ENCODE peak calls at places on chromosomes 13 and 19, in seven cellular contexts. One of them, this sample, is unnamed.

GRCh38 chr19:49433240-49433901 is 8.0 kb downstream of the SLC17A7 start:
- DNase-seq in K562: no peak
- DNase-seq in HepG2: no peak
- DNase-seq in HCT116: no peak
- DNase-seq in GM12878: no peak
- DNase-seq in WTC11: no peak
- DNase-seq in H1: no peak
- DNase-seq in this sample: no peak

GRCh38 chr13:113122571-113123225 is at the start of gene F10:
- DNase-seq in H1: no peak
- DNase-seq in GM12878: no peak
- DNase-seq in WTC11: peak; percentile 54
- DNase-seq in K562: peak; percentile 67
- DNase-seq in HepG2: peak; percentile 95
- DNase-seq in HCT116: peak; percentile 50
- DNase-seq in this sample: no peak

GRCh38 chr13:32783067-32783466 is 196.8 kb downstream of the PDS5B start:
- DNase-seq in HepG2: no peak
- DNase-seq in K562: no peak
- DNase-seq in H1: no peak
- DNase-seq in WTC11: no peak
- DNase-seq in GM12878: no peak
- DNase-seq in HCT116: no peak
- DNase-seq in this sample: no peak

GRCh38 chr19:53177986-53178385 is 15.2 kb downstream of the ZNF665 start:
- DNase-seq in H1: no peak
- DNase-seq in GM12878: no peak
- DNase-seq in HCT116: no peak
- DNase-seq in K562: no peak
- DNase-seq in HepG2: no peak
- DNase-seq in WTC11: no peak
- DNase-seq in this sample: no peak

GRCh38 chr19:51639916-51640315 is 6.7 kb downstream of the SIGLEC14 start:
- DNase-seq in H1: no peak
- DNase-seq in GM12878: no peak
- DNase-seq in HCT116: no peak
- DNase-seq in WTC11: no peak
- DNase-seq in K562: no peak
- DNase-seq in HepG2: no peak
- DNase-seq in this sample: no peak

GRCh38 chr13:40477623-40478608 is 188.5 kb downstream of the FOXO1 start:
- DNase-seq in HepG2: peak; percentile 75
- DNase-seq in K562: no peak
- DNase-seq in HCT116: no peak
- DNase-seq in WTC11: no peak
- DNase-seq in GM12878: no peak
- DNase-seq in H1: no peak
- DNase-seq in this sample: no peak

GRCh38 chr19:27657271-27658051 is 1555.5 kb downstream of the UQCRFS1 start:
- DNase-seq in K562: no peak
- DNase-seq in HCT116: no peak
- DNase-seq in WTC11: no peak
- DNase-seq in GM12878: no peak
- DNase-seq in HepG2: no peak
- DNase-seq in H1: no peak
- DNase-seq in this sample: no peak

GRCh38 chr19:50654882-50655281 is 5.6 kb downstream of the C19orf81 start:
- DNase-seq in GM12878: no peak
- DNase-seq in HCT116: no peak
- DNase-seq in HepG2: peak; percentile 8
- DNase-seq in WTC11: no peak
- DNase-seq in K562: no peak
- DNase-seq in H1: no peak
- DNase-seq in this sample: no peak

GRCh38 chr13:106617561-106617960 is 49.6 kb upstream of the ARGLU1 start:
- DNase-seq in WTC11: no peak
- DNase-seq in K562: no peak
- DNase-seq in GM12878: no peak
- DNase-seq in H1: peak; percentile 21
- DNase-seq in HCT116: no peak
- DNase-seq in HepG2: no peak
- DNase-seq in this sample: no peak

GRCh38 chr19:53082929-53083328 is 20.3 kb downstream of the ZNF160 start:
- DNase-seq in K562: no peak
- DNase-seq in WTC11: no peak
- DNase-seq in HepG2: no peak
- DNase-seq in H1: no peak
- DNase-seq in GM12878: no peak
- DNase-seq in HCT116: no peak
- DNase-seq in this sample: no peak

GRCh38 chr13:31191748-31192147 is 8.0 kb upstream of the B3GLCT start:
- DNase-seq in HepG2: peak; percentile 61
- DNase-seq in K562: no peak
- DNase-seq in GM12878: no peak
- DNase-seq in HCT116: no peak
- DNase-seq in H1: no peak
- DNase-seq in WTC11: no peak
- DNase-seq in this sample: no peak

GRCh38 chr13:23654111-23655110 is 84.2 kb downstream of the TNFRSF19 start:
- DNase-seq in HepG2: peak; percentile 88
- DNase-seq in H1: no peak
- DNase-seq in HCT116: no peak
- DNase-seq in WTC11: no peak
- DNase-seq in K562: no peak
- DNase-seq in GM12878: no peak
- DNase-seq in this sample: no peak

GRCh38 chr13:26914624-26915023 is 154.0 kb upstream of the GPR12 start:
- DNase-seq in GM12878: peak; percentile 9
- DNase-seq in WTC11: no peak
- DNase-seq in HepG2: no peak
- DNase-seq in H1: no peak
- DNase-seq in HCT116: peak; percentile 6
- DNase-seq in K562: no peak
- DNase-seq in this sample: no peak
- TF ChIP-seq SP1 in GM12878: no peak
- TF ChIP-seq SP1 in WTC11: no peak
- TF ChIP-seq SP1 in HepG2: no peak
- TF ChIP-seq SP1 in H1: no peak
- TF ChIP-seq SP1 in HCT116: no peak
- TF ChIP-seq SP1 in K562: no peak
- TF ChIP-seq SP1 in this sample: no peak

DNA sequence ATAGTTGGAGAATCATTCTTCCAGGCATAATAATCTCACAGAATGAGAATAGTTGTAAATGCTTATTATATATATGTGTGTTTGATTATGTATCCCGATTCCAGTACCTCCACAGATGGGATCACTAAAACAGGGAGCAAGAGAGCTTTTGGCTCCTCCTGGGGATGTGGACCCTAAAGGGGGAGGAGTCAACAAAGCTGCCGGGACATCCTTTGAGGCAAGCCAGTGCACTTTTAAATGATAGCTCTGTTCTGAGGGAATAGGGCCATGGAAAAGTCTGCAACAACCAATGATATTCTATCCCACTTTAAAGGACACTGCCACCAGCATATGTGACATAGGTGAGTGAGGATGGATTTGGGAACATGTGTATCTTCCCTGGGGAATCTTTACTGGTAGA is 40.8 kb downstream of the SLITRK5 start:
- DNase-seq in GM12878: no peak
- DNase-seq in K562: no peak
- DNase-seq in H1: no peak
- DNase-seq in HCT116: no peak
- DNase-seq in HepG2: no peak
- DNase-seq in WTC11: no peak
- DNase-seq in this sample: no peak
- TF ChIP-seq SP1 in GM12878: no peak
- TF ChIP-seq SP1 in K562: no peak
- TF ChIP-seq SP1 in H1: no peak
- TF ChIP-seq SP1 in HCT116: no peak
- TF ChIP-seq SP1 in HepG2: no peak
- TF ChIP-seq SP1 in WTC11: no peak
- TF ChIP-seq SP1 in this sample: no peak

GRCh38 chr19:12766051-12766521 is 9.3 kb downstream of the HOOK2 start:
- DNase-seq in K562: peak; percentile 44
- DNase-seq in WTC11: peak; percentile 89
- DNase-seq in HCT116: no peak
- DNase-seq in GM12878: no peak
- DNase-seq in HepG2: peak; percentile 76
- DNase-seq in H1: no peak
- DNase-seq in this sample: peak; percentile 86
- TF ChIP-seq SP1 in K562: peak; percentile 25
- TF ChIP-seq SP1 in WTC11: peak; percentile 37
- TF ChIP-seq SP1 in HCT116: no peak
- TF ChIP-seq SP1 in GM12878: no peak
- TF ChIP-seq SP1 in HepG2: no peak
- TF ChIP-seq SP1 in H1: no peak
- TF ChIP-seq SP1 in this sample: no peak

GRCh38 chr19:8336665-8337064 is 6.4 kb downstream of the KANK3 start:
- DNase-seq in K562: no peak
- DNase-seq in WTC11: no peak
- DNase-seq in HepG2: no peak
- DNase-seq in H1: no peak
- DNase-seq in GM12878: no peak
- DNase-seq in HCT116: no peak
- DNase-seq in this sample: no peak
- TF ChIP-seq SP1 in K562: no peak
- TF ChIP-seq SP1 in WTC11: no peak
- TF ChIP-seq SP1 in HepG2: no peak
- TF ChIP-seq SP1 in H1: no peak
- TF ChIP-seq SP1 in GM12878: no peak
- TF ChIP-seq SP1 in HCT116: no peak
- TF ChIP-seq SP1 in this sample: no peak

DNA sequence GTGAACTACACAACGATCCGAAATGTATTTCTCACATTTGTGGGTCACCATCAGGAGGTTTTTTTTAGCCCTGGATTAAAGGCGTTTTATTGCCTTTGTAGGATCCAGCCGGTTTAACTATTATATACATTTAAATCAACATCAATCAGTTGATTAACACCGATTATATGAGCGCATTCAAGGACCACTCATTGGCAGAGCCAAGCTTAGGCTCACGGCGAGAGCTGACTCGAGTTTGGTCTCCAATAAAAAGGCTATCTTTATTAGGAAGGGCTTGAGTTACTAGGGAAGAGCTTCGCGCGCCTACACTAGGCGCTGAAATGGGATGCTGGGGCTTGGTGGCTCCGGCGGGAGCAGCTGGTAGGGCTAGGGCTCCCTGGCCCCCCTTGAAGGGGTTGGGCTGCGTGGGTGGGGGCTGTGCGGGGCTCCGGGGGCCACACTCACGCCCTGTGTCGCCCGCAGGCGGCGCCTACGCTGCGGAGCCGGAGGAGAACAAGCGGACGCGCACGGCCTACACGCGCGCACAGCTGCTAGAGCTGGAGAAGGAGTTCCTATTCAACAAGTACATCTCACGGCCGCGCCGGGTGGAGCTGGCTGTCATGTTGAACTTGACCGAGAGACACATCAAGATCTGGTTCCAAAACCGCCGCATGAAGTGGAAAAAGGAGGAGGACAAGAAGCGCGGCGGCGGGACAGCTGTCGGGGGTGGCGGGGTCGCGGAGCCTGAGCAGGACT is 4.2 kb downstream of the PDX1 start:
- DNase-seq in HCT116: no peak
- DNase-seq in H1: no peak
- DNase-seq in GM12878: no peak
- DNase-seq in K562: no peak
- DNase-seq in WTC11: peak; percentile 50
- DNase-seq in HepG2: no peak
- DNase-seq in this sample: no peak
- TF ChIP-seq SP1 in HCT116: no peak
- TF ChIP-seq SP1 in H1: no peak
- TF ChIP-seq SP1 in GM12878: no peak
- TF ChIP-seq SP1 in K562: no peak
- TF ChIP-seq SP1 in WTC11: no peak
- TF ChIP-seq SP1 in HepG2: no peak
- TF ChIP-seq SP1 in this sample: no peak

This sample was measured in HEK293T.